ENCODE peak calls at places on chromosome 9, in five cellular contexts. P is psoas muscle, Y is endodermal cell, B is astrocyte, F is neural progenitor cell. Z is an unnamed sample.

GRCh38 chr9:7360513-7360912 is 439.1 kb downstream of the DMAC1 start:
- DNase-seq in P (no peak), Y (peak; percentile 84), B (no peak), F (peak; percentile 43), Z (no peak)

GRCh38 chr9:35511453-35511852 is 21.5 kb downstream of the RUSC2 start:
- DNase-seq in P (no peak), Y (no peak), B (no peak), F (no peak), Z (no peak)

GRCh38 chr9:19116391-19116790 is 10.9 kb downstream of the PLIN2 start:
- DNase-seq in P (peak; percentile 72), Y (no peak), B (peak; percentile 79), F (no peak), Z (peak; percentile 61)

GRCh38 chr9:12784461-12785250 is 9.8 kb downstream of the LURAP1L start:
- DNase-seq in P (peak; percentile 33), Y (no peak), B (peak; percentile 96), F (no peak), Z (peak; percentile 77)

GRCh38 chr9:91154686-91155085 is 207.0 kb downstream of the AUH start:
- DNase-seq in P (no peak), Y (no peak), B (no peak), F (no peak), Z (no peak)

GRCh38 chr9:14752271-14752670 is 29.7 kb upstream of the CER1 start:
- DNase-seq in P (no peak), Y (no peak), B (no peak), F (no peak), Z (peak; percentile 12)

GRCh38 chr9:8095531-8096223 is 296.1 kb upstream of the DMAC1 start:
- DNase-seq in P (no peak), Y (no peak), B (no peak), F (no peak), Z (no peak)

GRCh38 chr9:19104528-19105282 is 2.0 kb upstream of the HAUS6 start:
- DNase-seq in P (no peak), Y (no peak), B (no peak), F (peak; percentile 39), Z (no peak)

GRCh38 chr9:3903906-3904305 is 378.1 kb upstream of the RFX3 start:
- DNase-seq in P (no peak), Y (no peak), B (no peak), F (no peak), Z (no peak)

GRCh38 chr9:5355817-5356216 is 16.1 kb upstream of the RLN1 start:
- DNase-seq in P (no peak), Y (no peak), B (no peak), F (no peak), Z (no peak)

GRCh38 chr9:70480405-70480980 is 66.0 kb upstream of the KLF9 start:
- DNase-seq in P (peak; percentile 88), Y (no peak), B (peak; percentile 59), F (no peak), Z (peak; percentile 62)

GRCh38 chr9:105065119-105066088 is 137.4 kb upstream of the ABCA1 start:
- DNase-seq in P (no peak), Y (no peak), B (no peak), F (no peak), Z (no peak)

GRCh38 chr9:95552814-95553546 is 36.2 kb upstream of the PTCH1 start:
- DNase-seq in P (peak; percentile 51), Y (peak; percentile 81), B (no peak), F (peak; percentile 62), Z (peak; percentile 28)

GRCh38 chr9:135136991-135137390 is 49.5 kb downstream of the OLFM1 start:
- DNase-seq in P (no peak), Y (no peak), B (no peak), F (peak; percentile 65), Z (no peak)

GRCh38 chr9:131942076-131942720 is 137.5 kb downstream of the MED27 start:
- DNase-seq in P (no peak), Y (no peak), B (no peak), F (no peak), Z (no peak)

GRCh38 chr9:13083366-13083765 is 196.1 kb downstream of the MPDZ start:
- DNase-seq in P (no peak), Y (no peak), B (no peak), F (no peak), Z (no peak)

GRCh38 chr9:76607730-76608475 is 148.9 kb downstream of the GCNT1 start:
- DNase-seq in P (no peak), Y (no peak), B (no peak), F (no peak), Z (no peak)

GRCh38 chr9:33524431-33524947 is 438 bp downstream of the ANKRD18B start:
- DNase-seq in P (no peak), Y (peak; percentile 71), B (no peak), F (peak; percentile 39), Z (no peak)

GRCh38 chr9:109935406-109936087 is 155.5 kb downstream of the PALM2AKAP2 start:
- DNase-seq in P (no peak), Y (no peak), B (peak; percentile 74), F (no peak), Z (no peak)
- H3K4me1 ChIP-seq in P (no peaks in the 10 kb centered on the region), Y (no peaks in the 10 kb centered on the region), B (peaks cover 19% of the 10 kb centered on the region), F (peaks cover 20% of the 10 kb centered on the region), Z (no peaks in the 10 kb centered on the region)

DNA sequence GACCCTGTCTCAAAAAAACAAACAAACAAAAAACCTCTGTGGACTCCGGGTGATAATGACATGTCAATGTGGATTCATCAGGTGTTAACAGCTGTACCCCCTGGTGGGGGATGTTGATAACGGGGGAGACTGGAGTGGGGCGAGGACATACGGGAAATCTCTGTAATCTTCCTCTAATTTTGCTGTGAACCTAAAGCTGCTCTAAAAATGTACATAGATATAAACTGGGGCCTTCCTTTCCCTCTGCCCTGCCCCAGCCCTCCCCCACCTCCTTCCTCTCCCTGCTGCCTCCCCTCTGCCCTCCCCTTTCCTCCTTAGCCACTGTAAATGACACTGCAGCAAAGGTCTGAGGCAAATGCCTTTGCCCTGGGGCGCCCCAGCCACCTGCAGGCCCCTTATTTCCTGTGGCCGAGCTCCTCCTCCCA is 1.4 kb upstream of the CEL start:
- DNase-seq in P (no peak), Y (peak; percentile 88), B (no peak), F (no peak), Z (no peak)
- H3K4me1 ChIP-seq in P (peaks cover 3% of the 10 kb centered on the region), Y (peaks cover 7% of the 10 kb centered on the region), B (no peaks in the 10 kb centered on the region), F (peaks cover 20% of the 10 kb centered on the region), Z (peaks cover 6% of the 10 kb centered on the region)

DNA sequence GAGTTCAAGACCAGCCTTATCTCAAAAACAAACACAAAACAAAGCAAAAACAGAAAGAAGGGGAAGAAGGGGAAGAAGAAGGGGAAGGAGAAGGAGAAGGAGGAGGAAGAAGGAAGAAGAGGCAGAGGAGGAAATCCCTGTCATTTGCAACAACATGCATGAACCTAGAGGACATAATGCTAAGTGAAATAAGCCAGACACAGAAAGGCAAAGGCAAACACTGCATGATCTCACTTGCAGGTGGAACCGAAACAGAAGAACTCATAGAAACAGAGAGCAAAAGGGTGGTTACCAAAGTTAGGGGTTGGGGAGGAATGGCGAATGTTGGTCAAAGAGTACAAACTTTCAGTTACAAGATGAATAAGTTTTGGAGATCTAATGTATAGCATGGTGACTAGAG is 135.4 kb downstream of the UGCG start:
- DNase-seq in P (no peak), Y (peak; percentile 16), B (no peak), F (no peak), Z (no peak)
- H3K4me1 ChIP-seq in P (no peaks in the 10 kb centered on the region), Y (no peaks in the 10 kb centered on the region), B (peaks cover 39% of the 10 kb centered on the region), F (peaks cover 8% of the 10 kb centered on the region), Z (no peaks in the 10 kb centered on the region)

DNA sequence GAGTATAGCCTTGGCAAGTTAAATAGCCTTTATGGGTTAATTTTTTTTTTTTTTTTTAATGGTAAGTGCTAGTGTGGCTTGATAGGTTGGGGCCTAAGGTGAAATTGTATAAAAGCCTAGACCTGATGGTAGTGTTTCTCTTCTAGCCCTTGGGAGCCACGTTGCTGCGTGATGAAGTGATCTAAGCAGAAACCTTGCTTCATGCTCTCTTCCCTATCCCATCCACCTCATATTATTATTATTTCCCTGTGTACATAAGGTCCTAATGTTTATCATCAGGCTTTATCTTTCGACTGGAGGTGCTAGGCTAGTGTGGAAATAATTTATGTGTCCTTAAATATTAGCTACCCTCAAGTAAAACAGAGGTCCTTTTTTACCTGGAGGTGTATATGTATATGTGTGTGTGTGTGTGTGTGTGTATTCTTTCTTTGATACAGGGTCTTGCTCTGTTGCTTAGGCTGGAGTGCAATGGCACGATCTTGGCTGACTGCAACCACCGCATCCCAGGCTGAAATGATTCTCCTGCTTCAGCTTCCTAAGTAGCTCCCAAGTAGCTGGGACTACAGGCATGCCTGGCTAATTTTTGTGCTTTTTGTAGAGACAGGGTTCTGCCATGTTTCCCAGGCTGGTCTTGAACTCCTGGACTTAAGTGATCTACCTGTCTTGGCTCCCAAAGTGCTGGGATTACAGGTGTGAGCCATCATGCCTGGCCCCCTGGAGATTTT is 3.6 kb downstream of the UGCG start:
- DNase-seq in P (no peak), Y (no peak), B (no peak), F (no peak), Z (no peak)
- H3K4me1 ChIP-seq in P (peaks cover 45% of the 10 kb centered on the region), Y (no peaks in the 10 kb centered on the region), B (peaks cover 16% of the 10 kb centered on the region), F (peaks cover 28% of the 10 kb centered on the region), Z (peaks cover 35% of the 10 kb centered on the region)

GRCh38 chr9:136565722-136566552 is 20.1 kb upstream of the NOTCH1 start:
- DNase-seq in P (no peak), Y (no peak), B (no peak), F (no peak), Z (no peak)
- H3K4me1 ChIP-seq in P (peaks cover 22% of the 10 kb centered on the region), Y (peaks cover 14% of the 10 kb centered on the region), B (peaks cover 34% of the 10 kb centered on the region), F (peaks cover 34% of the 10 kb centered on the region), Z (peaks cover 42% of the 10 kb centered on the region)

DNA sequence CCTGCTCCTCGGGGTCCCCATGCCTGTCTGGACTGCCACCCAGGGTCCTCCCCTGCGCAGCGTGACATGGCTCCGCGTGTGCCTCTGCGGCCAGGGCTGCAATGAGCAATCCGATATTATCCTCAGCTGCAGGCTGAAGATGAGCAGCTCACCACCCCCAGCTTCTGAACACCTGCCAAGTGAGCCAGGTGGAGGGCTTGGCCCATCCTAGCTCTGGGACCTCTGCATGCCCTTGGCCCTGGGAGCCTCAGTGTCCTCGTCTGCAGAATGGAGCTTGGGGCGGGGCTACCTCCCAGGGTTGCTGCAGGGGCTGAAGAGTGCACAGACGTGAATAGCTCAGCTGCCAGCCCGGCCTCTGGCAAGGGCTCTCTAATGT is 4.1 kb upstream of the MYMK start:
- DNase-seq in P (no peak), Y (peak; percentile 53), B (no peak), F (no peak), Z (no peak)
- H3K4me1 ChIP-seq in P (peaks cover 9% of the 10 kb centered on the region), Y (peaks cover 13% of the 10 kb centered on the region), B (peaks cover 11% of the 10 kb centered on the region), F (peaks cover 33% of the 10 kb centered on the region), Z (peaks cover 4% of the 10 kb centered on the region)

GRCh38 chr9:128082173-128082572 is 14.1 kb downstream of the SLC25A25 start:
- DNase-seq in P (no peak), Y (no peak), B (no peak), F (peak; percentile 50), Z (no peak)
- H3K4me1 ChIP-seq in P (peaks cover 38% of the 10 kb centered on the region), Y (peaks cover 3% of the 10 kb centered on the region), B (peaks cover 35% of the 10 kb centered on the region), F (peaks cover 12% of the 10 kb centered on the region), Z (peaks cover 42% of the 10 kb centered on the region)

GRCh38 chr9:20603524-20604268 is 18.6 kb downstream of the MLLT3 start:
- DNase-seq in P (no peak), Y (no peak), B (no peak), F (peak; percentile 63), Z (no peak)
- H3K4me1 ChIP-seq in P (peaks cover 45% of the 10 kb centered on the region), Y (peaks cover 12% of the 10 kb centered on the region), B (no peaks in the 10 kb centered on the region), F (peaks cover 63% of the 10 kb centered on the region), Z (no peaks in the 10 kb centered on the region)